ENCODE peak calls at places on chromosomes 13 and 19, in six cellular contexts. H, R, I, O, M and K are unnamed samples.

GRCh38 chr13:76937416-76937815 is 10.9 kb upstream of the ACOD1 start:
- DNase-seq in H (no peak), R (peak; percentile 97), I (peak; percentile 95), O (no peak), M (peak; percentile 89), K (no peak)

GRCh38 chr13:100788540-100788939 is 113.9 kb upstream of the TMTC4 start:
- DNase-seq in H (no peak), R (no peak), I (no peak), O (no peak), M (no peak), K (no peak)

GRCh38 chr19:49558591-49558990 is 21.8 kb downstream of the NOSIP start:
- DNase-seq in H (no peak), R (no peak), I (no peak), O (no peak), M (no peak), K (no peak)

GRCh38 chr19:34963531-34964406 is at the start of gene ZNF792:
- DNase-seq in H (peak; percentile 82), R (peak; percentile 34), I (peak; percentile 63), O (peak; percentile 91), M (peak; percentile 13), K (peak; percentile 40)

GRCh38 chr19:5627395-5627904 is 4.6 kb downstream of the SAFB start:
- DNase-seq in H (peak; percentile 31), R (peak; percentile 72), I (peak; percentile 47), O (peak; percentile 47), M (peak; percentile 42), K (no peak)

GRCh38 chr13:53032849-53033248 is 4.2 kb downstream of the OLFM4 start:
- DNase-seq in H (no peak), R (no peak), I (no peak), O (no peak), M (no peak), K (no peak)

GRCh38 chr13:75467009-75467728 is 14.8 kb downstream of the TBC1D4 start:
- DNase-seq in H (no peak), R (no peak), I (no peak), O (no peak), M (no peak), K (no peak)

GRCh38 chr13:105991622-105992254 is 543.7 kb downstream of the EFNB2 start:
- DNase-seq in H (no peak), R (peak; percentile 80), I (peak; percentile 90), O (peak; percentile 15), M (peak; percentile 87), K (no peak)

GRCh38 chr13:65866138-65866537 is 1364.0 kb downstream of the PCDH9 start:
- DNase-seq in H (no peak), R (no peak), I (no peak), O (no peak), M (no peak), K (no peak)

GRCh38 chr13:76677047-76677446 is 209.2 kb downstream of the KCTD12 start:
- DNase-seq in H (no peak), R (peak; percentile 43), I (no peak), O (no peak), M (no peak), K (no peak)

GRCh38 chr19:6413291-6413690 is 11.3 kb downstream of the KHSRP start:
- DNase-seq in H (no peak), R (no peak), I (no peak), O (no peak), M (no peak), K (no peak)

GRCh38 chr13:79837741-79838450 is 356.9 kb downstream of the NDFIP2 start:
- DNase-seq in H (no peak), R (peak; percentile 75), I (peak; percentile 79), O (peak; percentile 49), M (peak; percentile 88), K (no peak)

GRCh38 chr13:46595918-46596315 is 42.9 kb downstream of the LRCH1 start:
- DNase-seq in H (no peak), R (no peak), I (no peak), O (no peak), M (peak; percentile 83), K (no peak)

GRCh38 chr13:77016241-77016812 is 10.6 kb downstream of the FBXL3 start:
- DNase-seq in H (no peak), R (no peak), I (no peak), O (no peak), M (no peak), K (no peak)

GRCh38 chr19:40467007-40467565 is 285 bp downstream of the SPTBN4 start:
- DNase-seq in H (peak; percentile 32), R (no peak), I (no peak), O (no peak), M (peak; percentile 21), K (no peak)

GRCh38 chr19:497861-498590 is 1.7 kb downstream of the MADCAM1 start:
- DNase-seq in H (peak; percentile 38), R (no peak), I (no peak), O (no peak), M (no peak), K (no peak)

GRCh38 chr19:1853295-1854031 is 5.2 kb upstream of the REXO1 start:
- DNase-seq in H (peak; percentile 90), R (peak; percentile 68), I (peak; percentile 81), O (peak; percentile 91), M (peak; percentile 94), K (no peak)

DNA sequence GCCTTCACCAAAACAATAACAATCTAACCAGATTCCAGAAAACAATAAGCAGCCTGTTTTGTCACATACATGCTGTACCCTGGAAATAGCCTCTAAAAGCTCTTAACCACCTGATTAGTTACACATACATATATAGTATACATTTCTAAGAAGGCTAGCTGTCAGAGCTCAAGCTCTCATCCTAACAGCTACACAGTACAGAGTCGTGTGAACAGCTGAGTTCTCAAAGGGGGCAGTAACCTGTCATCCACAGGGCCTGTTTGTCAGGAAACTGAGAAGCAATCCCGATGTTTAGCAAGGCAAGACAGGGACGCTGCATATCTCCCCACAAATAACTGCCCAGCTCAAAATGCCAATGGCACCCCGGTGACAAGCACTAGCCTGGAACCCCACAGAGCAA is 56.9 kb downstream of the STK24 start:
- DNase-seq in H (no peak), R (no peak), I (no peak), O (no peak), M (no peak), K (no peak)
- H2BK120ac ChIP-seq in H (no peak overlapping the region), R (no peak overlapping the region), I (no peak overlapping the region), O (no peak overlapping the region), M (no peak overlapping the region), K (no peak overlapping the region)

DNA sequence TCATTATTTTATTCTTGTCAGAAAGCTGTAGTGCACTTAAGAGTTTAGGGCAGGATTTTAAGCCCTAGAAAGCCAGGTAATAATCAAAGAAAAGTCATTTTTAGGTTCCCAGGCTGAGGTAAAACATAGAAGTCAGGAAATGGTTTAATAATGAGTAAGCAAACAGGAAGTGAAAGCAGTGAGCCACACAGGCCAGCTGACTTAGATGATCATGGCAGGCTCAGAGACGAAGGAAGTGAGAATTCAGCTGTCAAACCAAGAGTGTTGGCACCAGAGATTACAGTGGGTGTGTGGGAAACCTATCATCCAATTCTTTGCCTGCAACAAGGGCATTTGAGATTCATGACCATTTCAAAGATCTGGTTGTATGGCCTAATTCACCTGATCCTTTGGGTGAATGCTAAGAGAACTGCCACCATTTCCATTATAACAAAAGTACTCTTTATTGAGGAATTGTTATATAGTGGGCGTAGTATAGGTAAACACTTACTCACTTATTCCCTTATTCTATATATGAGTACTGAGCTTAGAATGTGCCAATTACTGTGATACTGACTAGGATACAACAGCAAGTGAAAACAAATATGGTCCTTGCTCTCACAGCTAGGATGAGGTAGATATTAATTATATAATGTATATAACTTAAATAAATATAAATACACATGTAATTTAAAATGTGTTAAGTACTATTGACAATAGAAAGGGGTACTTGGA is 103.7 kb upstream of the EDNRB start:
- DNase-seq in H (no peak), R (peak; percentile 72), I (peak; percentile 64), O (peak; percentile 54), M (peak; percentile 44), K (no peak)
- H3K4me2 ChIP-seq in H (no peak overlapping the region), R (no peak overlapping the region), I (no peak overlapping the region), O (no peak overlapping the region), M (no peak overlapping the region), K (no peak overlapping the region)

GRCh38 chr13:109415057-109415456 is 371.3 kb downstream of the IRS2 start:
- DNase-seq in H (no peak), R (no peak), I (no peak), O (no peak), M (no peak), K (no peak)

GRCh38 chr13:109416001-109416400 is 370.4 kb downstream of the IRS2 start:
- DNase-seq in H (no peak), R (no peak), I (no peak), O (no peak), M (no peak), K (no peak)

GRCh38 chr13:109410868-109411267 is 375.5 kb downstream of the IRS2 start:
- DNase-seq in H (no peak), R (no peak), I (no peak), O (no peak), M (no peak), K (no peak)

GRCh38 chr13:109408596-109409382 is 377.6 kb downstream of the IRS2 start:
- DNase-seq in H (no peak), R (no peak), I (no peak), O (no peak), M (peak; percentile 22), K (no peak)

DNA sequence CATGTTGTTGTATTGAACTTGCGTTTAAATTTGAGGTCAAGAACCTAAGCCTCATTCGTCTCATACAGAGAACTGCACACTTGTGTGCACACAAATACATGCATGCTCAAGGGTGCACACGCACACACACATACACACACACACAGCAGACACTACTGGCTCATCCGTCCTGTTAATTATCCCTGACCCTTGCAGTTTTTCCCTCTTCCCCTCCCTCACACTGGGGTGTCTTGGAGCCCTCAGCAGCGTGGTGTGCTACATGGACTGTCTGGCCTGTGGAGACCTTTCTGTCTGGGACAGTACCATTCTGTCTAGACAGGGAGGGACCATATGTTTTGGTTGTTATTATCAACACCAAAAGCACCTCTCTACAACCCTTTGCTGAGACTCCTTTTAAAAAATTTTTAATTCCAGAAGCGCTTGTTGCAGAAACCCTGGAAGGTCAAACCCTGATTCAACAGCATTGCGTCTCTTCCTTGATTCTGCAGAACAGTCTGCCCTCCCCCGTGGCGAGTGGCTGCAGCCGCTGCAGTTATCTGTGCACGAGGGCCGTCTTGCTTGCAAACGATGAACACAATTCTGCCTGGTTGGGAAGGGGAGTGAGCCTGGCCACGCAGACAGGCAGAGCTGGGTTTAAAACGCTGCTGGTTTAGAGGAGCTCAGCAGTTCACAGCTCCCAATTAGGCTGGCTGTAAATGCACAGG is 374.0 kb downstream of the IRS2 start:
- DNase-seq in H (peak; percentile 46), R (peak; percentile 33), I (peak; percentile 74), O (peak; percentile 38), M (peak; percentile 56), K (peak; percentile 61)
- H2BK120ac ChIP-seq in H (no peak overlapping the region), R (no peak overlapping the region), I (no peak overlapping the region), O (no peak overlapping the region), M (peak overlapping the region; percentile 44), K (no peak overlapping the region)

DNA sequence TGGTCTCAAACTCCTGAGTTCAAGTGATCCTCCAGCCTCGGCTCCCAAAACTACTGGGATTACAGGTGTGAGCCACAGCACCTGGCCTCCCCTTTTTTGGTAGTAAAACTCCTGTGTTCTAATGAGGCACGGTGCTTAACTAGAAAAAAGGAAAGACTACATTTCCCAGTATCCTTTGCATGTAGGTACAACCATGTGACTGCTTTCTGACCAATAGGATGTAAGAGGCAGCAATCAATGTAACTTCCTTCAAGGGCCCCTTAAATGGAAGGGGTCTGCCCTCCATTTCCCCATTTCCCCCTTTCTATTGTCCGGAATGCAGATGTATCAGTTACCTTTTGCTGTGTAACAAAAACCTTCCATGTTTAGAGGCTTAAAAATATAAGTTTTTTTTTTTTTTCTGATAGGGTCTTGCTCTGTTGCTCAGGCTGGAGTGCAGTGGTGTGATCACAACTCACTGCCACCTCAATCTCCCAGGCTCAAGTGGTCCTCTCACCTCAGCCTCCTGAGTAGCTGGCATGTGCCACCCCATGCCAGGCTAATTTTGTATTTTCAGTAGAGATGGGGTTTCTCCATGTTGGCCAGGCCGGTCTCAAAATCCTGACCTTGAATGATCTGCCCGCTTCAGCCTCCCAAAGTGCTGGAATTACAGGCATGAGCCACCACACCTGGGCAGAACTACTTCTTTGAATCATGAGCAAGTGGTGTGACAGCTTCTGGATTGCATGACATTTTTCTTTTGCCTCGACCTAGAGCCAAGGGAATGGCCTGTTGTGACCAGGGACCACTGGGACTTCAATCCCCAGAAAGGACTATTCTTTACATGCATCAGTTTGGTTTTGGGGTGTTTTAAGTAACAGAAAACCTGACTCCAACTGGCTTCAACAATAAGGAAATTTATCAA is 2.4 kb downstream of the GPR32 start:
- DNase-seq in H (no peak), R (peak; percentile 24), I (no peak), O (no peak), M (peak; percentile 69), K (no peak)
- H3K4me2 ChIP-seq in H (no peak overlapping the region), R (no peak overlapping the region), I (no peak overlapping the region), O (no peak overlapping the region), M (no peak overlapping the region), K (no peak overlapping the region)